ENCODE peak calls at places on chromosome 14, in four cellular contexts. U is CD8-positive, alpha-beta memory T cell; S is uterus; P is tibial artery. W is an unnamed sample.

GRCh38 chr14:95994593-95994928 is 44.6 kb upstream of the C14orf132 start:
- DNase-seq in P (no peak), U (no peak), S (no peak), W (no peak)

GRCh38 chr14:59464651-59465569 is at the start of gene GPR135:
- DNase-seq in S (peak; percentile 76), P (peak; percentile 71), U (peak; percentile 39), W (peak; percentile 84)

GRCh38 chr14:52767058-52767833 is 24.2 kb downstream of the GNPNAT1 start:
- DNase-seq in S (no peak), U (no peak), P (no peak), W (no peak)

GRCh38 chr14:89061696-89062095 is 237.2 kb downstream of the TTC8 start:
- DNase-seq in P (no peak), S (no peak), U (no peak), W (no peak)

GRCh38 chr14:81091139-81091538 is 129.6 kb downstream of the GTF2A1 start:
- DNase-seq in S (no peak), U (no peak), P (no peak), W (no peak)

GRCh38 chr14:20801726-20802125 is 918 bp downstream of the RNASE1 start:
- DNase-seq in P (no peak), S (no peak), U (no peak), W (no peak)

GRCh38 chr14:75566321-75566720 is 12.1 kb upstream of the FLVCR2 start:
- DNase-seq in S (no peak), P (no peak), U (peak; percentile 29), W (no peak)

GRCh38 chr14:23930742-23931141 is 22.8 kb upstream of the DHRS4 start:
- DNase-seq in U (no peak), P (peak; percentile 24), S (peak; percentile 65), W (no peak)

GRCh38 chr14:30484976-30485375 is 74.0 kb upstream of the G2E3 start:
- DNase-seq in P (no peak), U (no peak), S (no peak), W (no peak)

GRCh38 chr14:52694761-52695480 is 437 bp downstream of the ERO1A start:
- DNase-seq in U (peak; percentile 28), P (no peak), S (no peak), W (peak; percentile 62)

GRCh38 chr14:49879683-49880204 is 13.1 kb upstream of the ARF6 start:
- DNase-seq in S (no peak), P (no peak), U (no peak), W (peak; percentile 66)

GRCh38 chr14:67137744-67138371 is 51.4 kb upstream of the GARIN2 start:
- DNase-seq in S (no peak), P (no peak), U (no peak), W (no peak)

GRCh38 chr14:27184371-27184901 is 586.6 kb upstream of the NOVA1 start:
- DNase-seq in P (no peak), S (no peak), U (no peak), W (no peak)

GRCh38 chr14:79493081-79493652 is 718.1 kb downstream of the DIO2 start:
- DNase-seq in S (no peak), U (no peak), P (no peak), W (no peak)

GRCh38 chr14:105285174-105285573 is 15.6 kb downstream of the BRF1 start:
- DNase-seq in P (no peak), U (no peak), S (no peak), W (no peak)

GRCh38 chr14:93318927-93319326 is 13.9 kb downstream of the BTBD7 start:
- DNase-seq in U (no peak), P (no peak), S (no peak), W (no peak)

DNA sequence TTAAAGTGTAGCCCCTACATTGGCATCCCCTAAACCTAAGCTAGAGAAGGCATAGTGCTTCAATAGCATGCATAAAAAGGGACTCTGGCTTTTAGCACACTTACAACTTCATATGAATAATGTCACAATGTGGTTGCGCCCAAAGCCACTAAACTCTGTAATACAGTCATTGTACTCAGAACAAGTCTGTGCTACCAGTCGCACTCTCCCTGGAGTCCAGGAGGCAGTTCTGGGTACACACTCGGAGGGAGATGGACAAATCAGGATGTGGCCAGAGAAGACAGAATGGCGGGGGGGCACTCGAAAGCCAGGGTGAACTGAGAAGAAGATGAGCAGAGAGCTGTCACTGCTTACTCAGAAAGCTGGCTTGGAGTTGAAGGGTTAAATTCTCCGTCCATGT is 10.6 kb downstream of the SAMD4A start:
- DNase-seq in S (no peak), P (no peak), U (no peak), W (no peak)
- H3K27ac ChIP-seq in S (no peak overlapping the region), P (peak overlapping the region; percentile 29), U (no peak overlapping the region), W (peak overlapping the region; percentile 3)

GRCh38 chr14:64235652-64236640 is 58.2 kb downstream of the ESR2 start:
- DNase-seq in U (no peak), P (no peak), S (no peak), W (no peak)
- H3K4me1 ChIP-seq in U (no peaks in the 10 kb centered on the region), P (peaks cover 29% of the 10 kb centered on the region), S (no peaks in the 10 kb centered on the region), W (no peaks in the 10 kb centered on the region)

GRCh38 chr14:77889971-77890442 is 90.1 kb downstream of the ADCK1 start:
- DNase-seq in S (no peak), P (no peak), U (no peak), W (no peak)
- H3K27ac ChIP-seq in S (no peak overlapping the region), P (no peak overlapping the region), U (no peak overlapping the region), W (no peak overlapping the region)

GRCh38 chr14:77505031-77505430 is 6.4 kb upstream of the ISM2 start:
- DNase-seq in S (no peak), U (no peak), P (no peak), W (no peak)
- H3K4me1 ChIP-seq in S (no peaks in the 10 kb centered on the region), U (no peaks in the 10 kb centered on the region), P (no peaks in the 10 kb centered on the region), W (no peaks in the 10 kb centered on the region)

GRCh38 chr14:100472094-100472455 is 115.1 kb downstream of the BEGAIN start:
- DNase-seq in P (no peak), U (no peak), S (no peak), W (no peak)
- H3K27ac ChIP-seq in P (no peak overlapping the region), U (no peak overlapping the region), S (no peak overlapping the region), W (no peak overlapping the region)

DNA sequence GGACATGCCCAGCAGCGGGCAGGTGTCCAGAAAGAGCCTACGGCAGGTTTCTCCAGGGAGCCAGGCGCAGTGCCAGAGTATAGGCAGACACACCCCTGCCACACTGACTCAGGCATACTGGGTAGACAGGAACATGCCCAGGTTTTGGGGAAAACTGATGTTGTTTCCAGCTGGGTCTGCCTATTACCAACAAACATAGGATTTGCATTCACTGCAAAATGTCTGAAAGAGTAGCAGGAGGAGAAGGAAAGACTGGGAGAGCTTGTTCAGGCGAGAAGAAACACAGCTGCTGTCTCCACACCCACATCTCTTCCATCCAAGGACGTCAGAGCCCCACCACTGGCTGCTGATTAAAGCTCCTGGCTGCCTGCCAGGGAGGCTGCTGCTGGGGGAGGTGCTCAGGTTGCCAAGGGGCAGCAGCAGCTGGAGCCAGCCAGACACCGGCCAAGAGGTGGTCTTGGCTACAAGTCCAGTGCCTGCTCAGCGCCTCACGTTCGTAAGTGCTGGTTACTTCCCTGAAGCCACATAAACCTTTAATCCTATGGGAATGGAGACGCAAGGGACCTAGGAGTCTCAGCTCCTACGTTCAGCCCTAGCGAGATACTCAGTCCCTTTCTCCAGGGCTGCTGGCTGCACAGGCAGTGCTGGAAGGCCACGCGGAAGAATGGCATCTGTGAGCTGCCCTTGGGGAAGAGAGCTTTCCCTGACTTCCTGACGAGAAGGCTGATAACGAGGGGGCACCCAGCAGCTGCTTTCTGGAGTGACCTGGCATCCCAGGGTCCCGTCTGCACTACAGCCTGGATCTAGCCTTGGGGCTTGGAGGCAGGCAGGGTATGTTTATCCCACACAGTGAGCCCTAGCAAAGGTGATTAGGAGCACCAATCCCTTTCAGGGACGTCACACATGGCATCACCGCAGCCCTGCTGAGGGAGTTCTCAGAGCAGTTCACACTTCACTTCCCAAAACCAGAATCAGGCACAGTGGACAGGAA is 58.1 kb downstream of the PLEKHG3 start:
- DNase-seq in P (peak; percentile 72), S (peak; percentile 91), U (peak; percentile 37), W (peak; percentile 90)
- H3K4me1 ChIP-seq in P (peaks cover 70% of the 10 kb centered on the region), S (peaks cover 38% of the 10 kb centered on the region), U (peaks cover 53% of the 10 kb centered on the region), W (no peaks in the 10 kb centered on the region)

GRCh38 chr14:72573725-72574426 is 320.0 kb downstream of the DPF3 start:
- DNase-seq in U (no peak), P (no peak), S (no peak), W (no peak)
- H3K27ac ChIP-seq in U (no peak overlapping the region), P (no peak overlapping the region), S (no peak overlapping the region), W (no peak overlapping the region)

GRCh38 chr14:68932219-68932618 is 46.9 kb downstream of the ACTN1 start:
- DNase-seq in S (no peak), U (no peak), P (no peak), W (no peak)

GRCh38 chr14:68931474-68932051 is 47.5 kb downstream of the ACTN1 start:
- DNase-seq in S (no peak), P (no peak), U (no peak), W (no peak)

GRCh38 chr14:68931063-68931462 is 48.0 kb downstream of the ACTN1 start:
- DNase-seq in P (no peak), U (no peak), S (no peak), W (no peak)

GRCh38 chr14:68934034-68934433 is 45.1 kb downstream of the ACTN1 start:
- DNase-seq in S (no peak), P (no peak), U (no peak), W (no peak)

DNA sequence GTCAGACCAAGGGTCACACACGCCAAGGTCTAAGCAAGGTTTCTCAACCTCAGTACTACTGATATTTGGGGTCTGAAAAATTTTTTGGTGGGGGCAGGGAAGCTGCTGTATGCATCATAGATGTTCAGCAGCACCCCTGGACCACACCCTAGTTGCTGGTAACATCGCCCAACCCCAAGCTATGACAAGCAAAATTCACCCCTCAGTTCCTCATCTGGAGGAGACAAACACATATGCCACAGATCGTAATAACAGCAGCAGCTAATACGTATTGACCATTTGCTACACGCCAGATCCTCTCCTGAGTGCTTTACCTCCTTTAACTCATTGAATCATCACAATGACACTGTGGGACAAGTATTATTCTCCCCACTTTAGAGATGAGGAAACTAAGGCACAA is 46.4 kb downstream of the ACTN1 start:
- DNase-seq in S (no peak), P (no peak), U (no peak), W (no peak)
- H3K4me1 ChIP-seq in S (peaks cover 27% of the 10 kb centered on the region), P (peaks cover 100% of the 10 kb centered on the region), U (peaks cover 48% of the 10 kb centered on the region), W (peaks cover 7% of the 10 kb centered on the region)